ENCODE peak calls at places on chromosome 1, in four cellular contexts. C is GM12878, P is K562, T is HL-60. X is an unnamed sample.

GRCh38 chr1:203628185-203628996 is 1.8 kb downstream of the ATP2B4 start:
- DNase-seq in T (peak), C (no peak), P (no peak), X (no peak)

GRCh38 chr1:15020943-15021745 is 132.4 kb upstream of the TMEM51 start:
- DNase-seq in C (no peak), P (no peak), T (no peak), X (no peak)

GRCh38 chr1:1253972-1254666 is 7.6 kb upstream of the C1QTNF12 start:
- DNase-seq in C (no peak), T (no peak), P (no peak), X (no peak)

GRCh38 chr1:228691926-228692325 is 43.4 kb upstream of the RHOU start:
- DNase-seq in T (no peak), C (no peak), P (no peak), X (no peak)

GRCh38 chr1:83791821-83792437 is 207.0 kb downstream of the TTLL7 start:
- DNase-seq in P (no peak), C (no peak), T (no peak), X (no peak)

GRCh38 chr1:7385471-7386225 is 385.4 kb upstream of the VAMP3 start:
- DNase-seq in T (no peak), P (no peak), C (no peak), X (no peak)

GRCh38 chr1:35561297-35561971 is 3.8 kb downstream of the NCDN start:
- DNase-seq in T (no peak), C (no peak), P (no peak), X (no peak)

GRCh38 chr1:211625040-211625439 is 46.1 kb upstream of the SLC30A1 start:
- DNase-seq in P (no peak), C (no peak), T (peak), X (no peak)

GRCh38 chr1:214513394-214513793 is 38.0 kb downstream of the PTPN14 start:
- DNase-seq in T (no peak), P (no peak), C (no peak), X (no peak)

GRCh38 chr1:79105499-79105898 is 99.0 kb upstream of the ADGRL4 start:
- DNase-seq in C (no peak), P (no peak), T (no peak), X (no peak)
- TF ChIP-seq SPI1 in C (no peak), P (no peak), T (no peak), X (no peak)

GRCh38 chr1:205072881-205073280 is 11.4 kb downstream of the TMEM81 start:
- DNase-seq in P (no peak), C (no peak), T (no peak), X (no peak)

GRCh38 chr1:205074084-205074483 is 10.2 kb downstream of the TMEM81 start:
- DNase-seq in P (no peak), T (no peak), C (no peak), X (no peak)

GRCh38 chr1:205073511-205073910 is 10.7 kb downstream of the TMEM81 start:
- DNase-seq in P (no peak), T (no peak), C (no peak), X (no peak)

GRCh38 chr1:205075642-205076155 is 8.6 kb downstream of the TMEM81 start:
- DNase-seq in T (no peak), P (no peak), C (no peak), X (no peak)

GRCh38 chr1:205074513-205074912 is 9.7 kb downstream of the TMEM81 start:
- DNase-seq in P (no peak), T (no peak), C (no peak), X (no peak)
- TF ChIP-seq SPI1 in P (no peak), T (no peak), C (no peak), X (no peak)

DNA sequence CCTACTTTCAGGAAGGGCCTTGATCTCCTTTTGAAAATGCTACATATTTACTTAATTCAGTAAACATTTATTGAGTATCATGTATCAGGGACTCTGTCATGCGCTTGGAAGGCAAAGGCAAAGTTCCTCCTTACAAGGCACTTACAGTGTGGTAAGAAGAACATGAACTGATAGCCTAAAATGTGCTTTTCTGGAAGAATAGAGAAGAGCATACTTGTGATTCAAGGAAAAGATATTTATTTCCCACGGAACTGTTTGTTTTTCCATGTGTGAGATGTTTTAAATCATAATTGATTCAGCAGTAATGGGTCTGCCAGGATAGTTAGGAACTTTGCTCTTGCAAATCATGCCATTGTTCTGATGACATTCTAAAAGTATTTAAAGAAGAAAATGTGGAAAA is 110.1 kb upstream of the ZNHIT6 start:
- DNase-seq in C (no peak), T (no peak), P (no peak), X (no peak)
- TF ChIP-seq SPI1 in C (no peak), T (no peak), P (no peak), X (no peak)

GRCh38 chr1:44848456-44849181 is 5.6 kb upstream of the PTCH2 start:
- DNase-seq in P (no peak), T (no peak), C (no peak), X (no peak)

GRCh38 chr1:44842415-44842762 is 664 bp downstream of the PTCH2 start:
- DNase-seq in P (no peak), C (no peak), T (no peak), X (no peak)

GRCh38 chr1:44839561-44839960 is 3.5 kb downstream of the PTCH2 start:
- DNase-seq in P (no peak), C (no peak), T (no peak), X (no peak)

GRCh38 chr1:44847786-44848185 is 4.7 kb upstream of the PTCH2 start:
- DNase-seq in T (no peak), P (no peak), C (no peak), X (no peak)

DNA sequence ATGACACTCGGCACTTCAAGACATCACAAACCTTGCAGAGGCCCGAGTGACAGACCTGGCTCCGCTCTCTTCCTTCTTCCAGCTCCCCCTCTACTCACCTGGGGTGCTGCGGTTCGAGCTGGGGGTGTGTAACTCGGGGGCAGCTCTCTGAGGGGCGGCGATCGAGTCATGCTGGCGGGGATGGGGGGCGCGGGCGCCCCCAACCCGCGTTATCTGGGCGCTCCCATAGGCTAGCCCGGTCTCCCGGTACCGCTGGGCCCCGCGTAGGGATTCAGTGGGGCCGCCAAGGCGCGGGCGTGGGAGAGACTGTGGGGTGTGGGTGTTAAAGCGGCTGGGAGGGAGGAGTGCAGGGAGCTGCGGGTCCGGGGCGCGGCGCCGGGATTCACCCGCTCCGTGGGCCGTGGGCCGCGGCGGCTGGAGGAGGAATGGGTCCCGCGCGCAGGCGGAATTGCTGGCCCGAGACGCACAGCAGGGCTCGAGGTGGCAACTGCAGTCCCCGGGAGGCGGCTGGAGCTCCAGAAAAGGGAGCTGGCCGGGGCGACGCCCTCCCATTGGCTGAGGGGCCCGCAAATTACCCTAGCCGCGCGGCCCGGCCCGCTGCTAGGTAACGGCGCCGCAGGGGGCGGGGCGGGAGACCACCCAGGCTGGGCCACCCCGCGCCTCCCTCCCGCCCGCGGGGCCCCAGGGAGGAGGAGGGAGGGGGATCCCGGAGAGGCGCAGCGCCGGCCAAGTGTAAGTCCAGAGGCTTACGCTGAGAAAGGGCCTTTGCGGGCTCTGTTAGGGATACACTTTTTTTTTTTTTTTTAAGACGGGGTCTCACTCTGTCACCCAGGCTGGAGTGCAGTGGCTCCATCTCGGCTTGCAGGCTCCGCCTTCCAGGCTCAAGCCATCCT is at the start of gene PTCH2:
- DNase-seq in P (peak), T (no peak), C (no peak), X (peak)
- TF ChIP-seq SPI1 in P (no peak), T (no peak), C (no peak), X (no peak)

DNA sequence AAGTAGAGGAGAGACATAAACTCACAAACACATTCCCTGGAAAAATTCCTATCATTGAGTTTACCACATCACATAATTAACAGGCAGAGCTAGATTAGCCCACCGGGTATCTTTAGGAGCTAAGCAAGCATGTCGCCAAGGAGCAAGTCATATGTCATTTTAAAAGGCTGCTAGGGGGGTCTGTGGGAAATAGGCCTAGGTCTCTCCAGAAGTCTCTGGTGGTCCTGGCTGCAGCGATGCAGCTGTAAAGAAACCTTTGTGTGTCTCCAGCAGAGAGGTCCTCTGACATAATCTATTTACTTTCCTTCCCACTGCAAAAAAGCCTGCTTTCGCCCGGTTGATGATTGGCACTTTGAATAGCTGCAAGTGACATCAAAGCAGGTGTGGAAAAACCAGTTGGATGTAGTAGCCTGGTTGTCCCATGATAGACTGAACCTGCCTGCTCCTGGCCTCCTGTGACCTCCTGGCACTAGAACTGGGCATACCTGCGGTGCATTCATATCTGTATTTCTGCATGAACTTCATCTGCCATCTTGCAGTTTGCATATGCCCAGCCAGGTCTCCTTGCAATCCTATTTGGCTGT is 13.8 kb downstream of the RASSF5 start:
- DNase-seq in T (no peak), P (no peak), C (no peak), X (no peak)
- TF ChIP-seq SPI1 in T (no peak), P (no peak), C (no peak), X (no peak)

X was measured in GM12891.